ENCODE peak calls at places on chromosomes 5 and 9, in four cellular contexts. M is activated CD4-positive, alpha-beta T cell treated with anti-CD3 and anti-CD28 coated beads for 24 hours; E is uterus; D is stimulated activated CD8-positive, alpha-beta memory T cell treated with anti-CD3 and anti-CD28 coated beads, Interleukin-4, amount 100 ng/mL, for 1 hour. Y is an unnamed sample.
A peak's percentile ranks its signal among the peaks of the same experiment; 100 is the strongest.

GRCh38 chr5:158641016-158641415 is 458.7 kb downstream of the EBF1 start:
- DNase-seq in M (no peak), E (peak; percentile 21), D (no peak), Y (no peak)

GRCh38 chr5:148382961-148383360 is 797 bp upstream of the FBXO38 start:
- DNase-seq in M (no peak), E (no peak), D (no peak), Y (no peak)

GRCh38 chr5:8516356-8516755 is 647.4 kb downstream of the MTRR start:
- DNase-seq in M (no peak), E (no peak), D (no peak), Y (no peak)

GRCh38 chr5:115599502-115599901 is 2.8 kb downstream of the TICAM2 start:
- DNase-seq in M (no peak), E (no peak), D (no peak), Y (no peak)

GRCh38 chr9:12065050-12065449 is 628.1 kb upstream of the TYRP1 start:
- DNase-seq in M (no peak), E (no peak), D (no peak), Y (no peak)

GRCh38 chr5:9558319-9558965 is 12.6 kb upstream of the SEMA5A start:
- DNase-seq in M (no peak), E (no peak), D (no peak), Y (no peak)

GRCh38 chr5:75668988-75669760 is 48.1 kb downstream of the POC5 start:
- DNase-seq in M (peak; percentile 16), E (peak; percentile 42), D (no peak), Y (peak; percentile 23)

GRCh38 chr5:159849437-159850191 is 66.7 kb upstream of the ADRA1B start:
- DNase-seq in M (no peak), E (peak; percentile 55), D (no peak), Y (no peak)